ENCODE peak calls at places on chromosomes 2 and 18, in eight cellular contexts. C, J, G, Q, P, I, F and X are unnamed samples. For H3K9me3, the result is how much of the 10 kb centered on the place peaks cover.

GRCh38 chr2:156562136-156562535 is 126.0 kb downstream of the GPD2 start:
- DNase-seq in C (no peak), J (no peak), G (no peak), Q (no peak), P (no peak), I (no peak), F (no peak), X (no peak)

GRCh38 chr18:35002120-35002519 is 39.1 kb upstream of the MAPRE2 start:
- DNase-seq in C (no peak), J (no peak), G (no peak), Q (no peak), P (no peak), I (no peak), F (no peak), X (no peak)

GRCh38 chr2:241570961-241571581 is 12.5 kb downstream of the BOK start:
- DNase-seq in C (no peak), J (peak), G (no peak), Q (no peak), P (no peak), I (no peak), F (no peak), X (no peak)

GRCh38 chr18:22935431-22935830 is 2.3 kb downstream of the RBBP8 start:
- DNase-seq in C (no peak), J (no peak), G (peak), Q (no peak), P (no peak), I (peak), F (no peak), X (no peak)

GRCh38 chr2:174059178-174059874 is 94.2 kb upstream of the SP3 start:
- DNase-seq in C (no peak), J (no peak), G (no peak), Q (no peak), P (no peak), I (no peak), F (no peak), X (no peak)

GRCh38 chr2:227234432-227234831 is 70.0 kb downstream of the COL4A3 start:
- DNase-seq in C (no peak), J (no peak), G (no peak), Q (no peak), P (no peak), I (no peak), F (no peak), X (no peak)

GRCh38 chr18:46152808-46153617 is 48.8 kb downstream of the HAUS1 start:
- DNase-seq in C (no peak), J (peak), G (no peak), Q (no peak), P (no peak), I (peak), F (no peak), X (no peak)

GRCh38 chr2:53641290-53641689 is 126.3 kb upstream of the CHAC2 start:
- DNase-seq in C (no peak), J (no peak), G (no peak), Q (no peak), P (no peak), I (peak), F (no peak), X (no peak)

GRCh38 chr2:176552456-176553135 is 283.4 kb downstream of the MTX2 start:
- DNase-seq in C (no peak), J (no peak), G (no peak), Q (no peak), P (no peak), I (no peak), F (no peak), X (no peak)

GRCh38 chr2:33788044-33788443 is 188.9 kb upstream of the FAM98A start:
- DNase-seq in C (no peak), J (no peak), G (no peak), Q (no peak), P (no peak), I (no peak), F (no peak), X (no peak)

GRCh38 chr18:75639468-75639831 is 211.9 kb upstream of the SMIM21 start:
- DNase-seq in C (no peak), J (no peak), G (no peak), Q (no peak), P (no peak), I (no peak), F (no peak), X (no peak)

GRCh38 chr2:202373490-202373889 is 2.6 kb upstream of the BMPR2 start:
- DNase-seq in C (no peak), J (no peak), G (no peak), Q (no peak), P (no peak), I (no peak), F (no peak), X (no peak)

GRCh38 chr2:182818541-182819308 is 47.7 kb downstream of the FRZB start:
- DNase-seq in C (no peak), J (peak), G (no peak), Q (no peak), P (no peak), I (peak), F (no peak), X (no peak)

GRCh38 chr2:218436992-218437391 is 18.1 kb downstream of the VIL1 start:
- DNase-seq in C (no peak), J (no peak), G (no peak), Q (no peak), P (no peak), I (no peak), F (no peak), X (no peak)

GRCh38 chr2:25806941-25807340 is 71.3 kb downstream of the ASXL2 start:
- DNase-seq in C (no peak), J (no peak), G (no peak), Q (no peak), P (no peak), I (no peak), F (no peak), X (no peak)

GRCh38 chr2:203797363-203798111 is 70.0 kb upstream of the CTLA4 start:
- DNase-seq in C (no peak), J (no peak), G (no peak), Q (no peak), P (no peak), I (no peak), F (no peak), X (no peak)

GRCh38 chr18:48009116-48009825 is 78.8 kb upstream of the SMAD2 start:
- DNase-seq in C (no peak), J (no peak), G (no peak), Q (no peak), P (no peak), I (no peak), F (no peak), X (no peak)

GRCh38 chr2:174667461-174667860 is 69.9 kb upstream of the WIPF1 start:
- DNase-seq in C (no peak), J (peak), G (no peak), Q (no peak), P (no peak), I (peak), F (no peak), X (no peak)

GRCh38 chr2:45809205-45809604 is 157.7 kb downstream of the PRKCE start:
- DNase-seq in C (no peak), J (no peak), G (no peak), Q (no peak), P (no peak), I (no peak), F (no peak), X (no peak)

GRCh38 chr18:13361422-13361821 is 142.9 kb downstream of the LDLRAD4 start:
- DNase-seq in C (no peak), J (no peak), G (no peak), Q (no peak), P (no peak), I (no peak), F (no peak), X (no peak)

GRCh38 chr18:57397440-57397839 is 37.7 kb upstream of the ONECUT2 start:
- DNase-seq in C (no peak), J (no peak), G (no peak), Q (no peak), P (no peak), I (no peak), F (no peak), X (no peak)

GRCh38 chr2:239601880-239602279 is 201.1 kb upstream of the HDAC4 start:
- DNase-seq in C (no peak), J (no peak), G (no peak), Q (no peak), P (peak), I (no peak), F (no peak), X (no peak)

GRCh38 chr2:147826615-147827375 is 18.0 kb upstream of the ACVR2A start:
- DNase-seq in C (no peak), J (no peak), G (no peak), Q (no peak), P (no peak), I (no peak), F (no peak), X (no peak)

GRCh38 chr2:3302751-3303582 is 74.7 kb downstream of the EIPR1 start:
- DNase-seq in C (no peak), J (no peak), G (no peak), Q (no peak), P (no peak), I (peak), F (no peak), X (no peak)

GRCh38 chr2:198054299-198054698 is 249.9 kb downstream of the PLCL1 start:
- DNase-seq in C (no peak), J (peak), G (peak), Q (no peak), P (no peak), I (peak), F (no peak), X (peak)

GRCh38 chr2:157231476-157231875 is 26.0 kb upstream of the GALNT5 start:
- DNase-seq in C (no peak), J (no peak), G (no peak), Q (no peak), P (no peak), I (no peak), F (no peak), X (no peak)

GRCh38 chr18:78698914-78699313 is 280.7 kb upstream of the SALL3 start:
- DNase-seq in C (no peak), J (no peak), G (no peak), Q (no peak), P (no peak), I (no peak), F (no peak), X (no peak)

GRCh38 chr2:20515293-20516220 is 68.7 kb downstream of the RHOB start:
- DNase-seq in C (no peak), J (no peak), G (no peak), Q (no peak), P (no peak), I (no peak), F (no peak), X (no peak)

GRCh38 chr2:25215948-25216679 is 47.7 kb upstream of the POMC start:
- DNase-seq in C (peak), J (peak), G (peak), Q (peak), P (peak), I (peak), F (peak), X (peak)

GRCh38 chr18:35517715-35518114 is 20.0 kb upstream of the INO80C start:
- DNase-seq in C (no peak), J (no peak), G (no peak), Q (no peak), P (no peak), I (no peak), F (peak), X (no peak)

GRCh38 chr18:48290162-48290926 is 118.8 kb downstream of the ZBTB7C start:
- DNase-seq in C (no peak), J (no peak), G (no peak), Q (no peak), P (no peak), I (peak), F (no peak), X (no peak)

GRCh38 chr18:60984496-60984895 is 348.7 kb upstream of the CDH20 start:
- DNase-seq in C (no peak), J (no peak), G (no peak), Q (no peak), P (no peak), I (no peak), F (no peak), X (no peak)

GRCh38 chr2:222651721-222652420 is 4.0 kb downstream of the FARSB start:
- DNase-seq in C (no peak), J (no peak), G (no peak), Q (no peak), P (no peak), I (no peak), F (no peak), X (no peak)

GRCh38 chr2:161370981-161371380 is 45.1 kb upstream of the TBR1 start:
- DNase-seq in C (no peak), J (no peak), G (no peak), Q (no peak), P (no peak), I (no peak), F (no peak), X (no peak)

GRCh38 chr2:239192975-239193374 is 207.8 kb downstream of the HDAC4 start:
- DNase-seq in C (no peak), J (no peak), G (no peak), Q (no peak), P (peak), I (no peak), F (no peak), X (no peak)

GRCh38 chr18:46615720-46616119 is 41.3 kb downstream of the LOXHD1 start:
- DNase-seq in C (no peak), J (no peak), G (no peak), Q (no peak), P (no peak), I (no peak), F (no peak), X (no peak)

GRCh38 chr2:30084915-30085314 is 61.9 kb upstream of the YPEL5 start:
- DNase-seq in C (no peak), J (no peak), G (no peak), Q (no peak), P (no peak), I (no peak), F (no peak), X (no peak)

GRCh38 chr2:168157926-168158325 is 89.5 kb downstream of the STK39 start:
- DNase-seq in C (no peak), J (no peak), G (no peak), Q (no peak), P (no peak), I (no peak), F (no peak), X (no peak)

GRCh38 chr18:66511810-66512209 is 92.1 kb downstream of the CDH19 start:
- DNase-seq in C (no peak), J (no peak), G (no peak), Q (no peak), P (no peak), I (no peak), F (no peak), X (no peak)
- H3K9me3 ChIP-seq in C (under half), J (under half), G (under half), Q (under half), P (under half), I (under half), F (under half), X (under half)

GRCh38 chr2:102144128-102144527 is 1.6 kb downstream of the IL1R1 start:
- DNase-seq in C (no peak), J (no peak), G (no peak), Q (no peak), P (peak), I (no peak), F (no peak), X (no peak)
- H3K9me3 ChIP-seq in C (under half), J (under half), G (under half), Q (under half), P (under half), I (under half), F (under half), X (under half)

DNA sequence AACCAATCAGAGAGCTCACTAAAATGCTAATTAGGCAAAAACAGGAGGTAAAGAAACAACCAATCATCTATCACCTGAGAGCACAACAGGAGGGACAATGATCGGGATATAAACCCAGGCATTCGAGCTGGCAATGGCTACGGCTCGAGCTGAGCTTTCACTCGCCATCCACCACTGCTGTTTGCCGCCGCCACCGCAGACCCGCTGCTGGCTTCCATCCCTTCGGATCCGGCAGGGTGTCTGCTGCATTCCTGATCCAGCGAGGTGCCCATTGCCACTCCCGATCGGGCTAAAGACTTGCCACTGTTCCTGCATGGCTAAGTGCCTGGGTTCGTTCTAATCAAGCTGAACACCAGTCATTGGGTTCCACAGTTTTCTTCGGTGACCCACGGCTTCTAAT is 236.7 kb upstream of the DLGAP1 start:
- DNase-seq in C (no peak), J (no peak), G (no peak), Q (no peak), P (no peak), I (no peak), F (no peak), X (no peak)
- H3K9me3 ChIP-seq in C (under half), J (under half), G (under half), Q (under half), P (under half), I (under half), F (under half), X (under half)

DNA sequence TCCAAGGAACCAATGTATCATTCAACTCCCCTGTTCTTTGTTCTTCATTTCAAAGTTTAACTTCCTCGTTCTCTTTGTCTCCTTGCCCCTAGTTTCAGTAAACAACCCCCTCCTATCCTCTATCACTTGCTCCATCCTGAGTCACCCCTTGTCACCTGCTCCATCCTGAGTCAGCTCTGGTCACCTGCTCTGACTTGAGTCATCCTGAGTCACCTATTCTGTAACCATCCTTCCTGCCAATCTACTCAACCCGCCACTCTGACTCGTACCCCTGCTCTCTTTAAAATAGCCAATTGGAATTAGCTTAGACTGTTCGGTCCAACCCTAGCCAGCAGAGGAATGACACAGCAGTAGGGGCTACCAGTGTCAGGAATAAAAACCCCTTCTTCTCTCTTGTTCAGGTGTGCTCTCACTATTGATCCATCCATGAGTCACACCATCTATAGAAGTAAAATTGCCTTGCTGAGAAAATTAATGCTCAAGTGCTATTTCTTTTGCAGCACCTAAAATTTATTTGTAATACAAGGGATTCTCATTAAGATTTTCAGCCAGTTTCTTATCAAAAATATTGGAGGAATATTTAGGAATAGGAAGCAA is 326.8 kb downstream of the AKAIN1 start:
- DNase-seq in C (no peak), J (peak), G (no peak), Q (no peak), P (no peak), I (no peak), F (no peak), X (no peak)
- H3K9me3 ChIP-seq in C (under half), J (under half), G (under half), Q (under half), P (under half), I (under half), F (under half), X (under half)